ENCODE peak calls at places on chromosomes 13 and 19, in nine cellular contexts. O, Q, Y, F, E, X, P, W and K are unnamed samples.

GRCh38 chr13:39787086-39787487 is 131.6 kb downstream of the COG6 start:
- DNase-seq in P (no peak), O (no peak), E (no peak), Q (peak), X (no peak), F (no peak), W (no peak), Y (no peak), K (no peak)

GRCh38 chr13:25932353-25932752 is 119.5 kb downstream of the SHISA2 start:
- DNase-seq in E (no peak), O (no peak), W (no peak), X (no peak), F (no peak), Y (no peak), Q (no peak), P (no peak), K (no peak)

GRCh38 chr13:36919833-36920611 is at the start of gene SMAD9:
- DNase-seq in Y (peak), Q (no peak), X (peak), E (no peak), F (no peak), W (peak), P (peak), O (peak), K (no peak)

GRCh38 chr13:25281193-25281936 is 5.9 kb downstream of the MTMR6 start:
- DNase-seq in Y (no peak), P (no peak), W (no peak), X (no peak), O (no peak), F (no peak), E (no peak), Q (no peak), K (no peak)

GRCh38 chr19:14022469-14022868 is 5.5 kb upstream of the RLN3 start:
- DNase-seq in W (no peak), Y (no peak), X (no peak), Q (no peak), F (no peak), E (no peak), O (peak), P (no peak), K (no peak)

GRCh38 chr19:18230941-18231734 is 4.9 kb upstream of the PDE4C start:
- DNase-seq in P (no peak), W (no peak), O (no peak), F (no peak), X (no peak), Q (no peak), E (no peak), Y (no peak), K (no peak)

GRCh38 chr19:55602104-55603001 is 2.3 kb downstream of the ZNF524 start:
- DNase-seq in W (no peak), X (no peak), P (peak), Q (no peak), Y (no peak), F (no peak), E (no peak), O (no peak), K (no peak)

GRCh38 chr13:73767191-73767741 is 366.9 kb downstream of the KLF12 start:
- DNase-seq in X (no peak), W (no peak), E (no peak), O (no peak), P (no peak), Y (no peak), F (no peak), Q (no peak), K (peak)

GRCh38 chr19:38492147-38492813 is 58.8 kb downstream of the RYR1 start:
- DNase-seq in Y (no peak), F (no peak), W (no peak), Q (no peak), X (no peak), E (no peak), P (no peak), O (no peak), K (no peak)

GRCh38 chr13:59494560-59494970 is 669.2 kb downstream of the DIAPH3 start:
- DNase-seq in Y (peak), E (no peak), X (peak), F (no peak), Q (no peak), P (no peak), O (no peak), W (peak), K (no peak)

GRCh38 chr19:7575426-7576040 is 20.1 kb upstream of the CAMSAP3 start:
- DNase-seq in Q (no peak), E (no peak), O (no peak), X (no peak), P (no peak), F (no peak), Y (peak), W (no peak), K (no peak)

GRCh38 chr13:111429064-111429558 is 108.7 kb downstream of the TEX29 start:
- DNase-seq in Q (peak), W (no peak), O (peak), F (no peak), X (no peak), Y (peak), P (no peak), E (peak), K (peak)

GRCh38 chr13:76868451-76868850 is 17.8 kb downstream of the KCTD12 start:
- DNase-seq in X (no peak), P (no peak), O (no peak), Q (no peak), F (no peak), W (no peak), E (no peak), Y (no peak), K (no peak)

GRCh38 chr19:54191671-54192453 is 754 bp downstream of the TSEN34 start:
- DNase-seq in F (no peak), O (no peak), P (no peak), Y (no peak), E (no peak), X (peak), Q (no peak), W (no peak), K (no peak)

GRCh38 chr19:34232566-34233481 is 21.5 kb upstream of the GARRE1 start:
- DNase-seq in O (peak), P (peak), E (no peak), Q (peak), W (peak), X (peak), Y (peak), F (no peak), K (peak)

GRCh38 chr13:108980237-108980636 is 350.8 kb downstream of the MYO16 start:
- DNase-seq in P (no peak), W (no peak), O (no peak), Q (no peak), Y (no peak), E (no peak), F (no peak), X (no peak), K (no peak)

GRCh38 chr19:23365222-23365621 is 30.0 kb downstream of the ZNF91 start:
- DNase-seq in P (no peak), Y (no peak), X (no peak), F (no peak), Q (no peak), O (no peak), W (no peak), E (no peak), K (no peak)

GRCh38 chr19:16737909-16738308 is 18.3 kb downstream of the NWD1 start:
- DNase-seq in P (no peak), Y (peak), Q (no peak), E (no peak), W (no peak), F (no peak), O (no peak), X (no peak), K (no peak)

GRCh38 chr19:53657330-53657729 is 25.5 kb downstream of the DPRX start:
- DNase-seq in O (no peak), F (no peak), Y (no peak), Q (no peak), E (no peak), P (no peak), X (no peak), W (no peak), K (no peak)

GRCh38 chr13:39597828-39598227 is 5.2 kb downstream of the LHFPL6 start:
- DNase-seq in F (no peak), Q (no peak), Y (no peak), W (no peak), E (no peak), X (no peak), O (no peak), P (no peak), K (no peak)

GRCh38 chr19:40567040-40567749 is 9.5 kb upstream of the SHKBP1 start:
- DNase-seq in E (no peak), X (no peak), O (no peak), Q (no peak), F (no peak), W (no peak), Y (no peak), P (no peak), K (no peak)

GRCh38 chr19:40571831-40572495 is 4.7 kb upstream of the SHKBP1 start:
- DNase-seq in P (no peak), W (no peak), Q (no peak), Y (no peak), X (no peak), F (no peak), E (no peak), O (no peak), K (no peak)

GRCh38 chr19:40567750-40568494 is 8.8 kb upstream of the SHKBP1 start:
- DNase-seq in Y (no peak), P (no peak), O (no peak), W (no peak), F (no peak), Q (no peak), X (no peak), E (no peak), K (no peak)

GRCh38 chr19:40571005-40571318 is 5.7 kb upstream of the SHKBP1 start:
- DNase-seq in E (no peak), Q (no peak), P (no peak), Y (no peak), X (no peak), W (no peak), O (no peak), F (no peak), K (no peak)

DNA sequence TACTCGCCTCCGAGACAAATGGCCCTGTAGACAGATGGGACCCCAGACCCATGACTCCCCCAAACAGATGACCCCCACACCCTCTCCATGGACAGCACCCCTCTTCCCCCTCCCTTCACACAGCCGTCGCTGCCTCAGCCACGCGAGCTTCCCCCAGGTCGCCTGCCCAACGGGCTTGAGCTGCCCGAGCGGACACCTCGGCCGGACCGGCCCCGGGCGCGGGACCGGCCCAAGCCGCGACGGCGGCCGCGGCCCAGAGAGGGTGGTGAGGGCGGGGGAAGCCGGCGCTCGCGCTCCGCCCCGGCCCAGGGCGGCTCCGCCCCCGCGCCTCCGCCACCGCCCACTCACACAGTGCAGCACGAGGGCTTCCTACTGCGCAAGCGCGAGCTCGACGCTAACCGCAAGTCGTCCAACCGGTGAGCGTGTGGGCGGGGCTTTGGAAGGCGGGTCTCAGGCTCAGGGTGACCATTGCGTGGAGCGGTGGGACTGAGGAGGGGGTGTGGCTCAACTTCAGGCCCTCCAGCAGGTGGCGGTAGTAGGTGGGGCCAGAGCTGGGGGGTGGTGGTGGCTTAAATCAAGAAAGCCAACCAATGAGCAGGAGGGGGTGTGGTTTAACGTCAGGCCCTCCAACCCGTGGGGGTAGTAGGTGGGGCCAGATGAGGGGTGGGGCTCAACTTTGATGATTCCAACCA is 6.2 kb upstream of the SHKBP1 start:
- DNase-seq in F (peak), Q (peak), E (peak), O (peak), X (peak), Y (peak), P (peak), W (peak), K (peak)
- TF ChIP-seq CTCF in F (no peak), Q (no peak), E (no peak), O (peak), X (peak), Y (peak), P (no peak), W (no peak), K (no peak)

GRCh38 chr19:15419413-15420025 is 731 bp upstream of the AKAP8L start:
- DNase-seq in F (no peak), P (no peak), X (no peak), Q (no peak), Y (no peak), O (no peak), E (no peak), W (no peak), K (no peak)
- TF ChIP-seq CTCF in F (no peak), P (no peak), X (no peak), Q (no peak), Y (no peak), O (peak), E (no peak), W (peak), K (no peak)

GRCh38 chr19:42601811-42602443 is 7.2 kb upstream of the CEACAM8 start:
- DNase-seq in Y (no peak), P (no peak), F (no peak), Q (no peak), W (no peak), O (peak), X (no peak), E (peak), K (no peak)

GRCh38 chr19:42606660-42607351 is 12.1 kb upstream of the CEACAM8 start:
- DNase-seq in O (peak), F (peak), E (peak), Y (peak), Q (no peak), W (peak), X (no peak), P (peak), K (no peak)
- TF ChIP-seq CTCF in O (peak), F (peak), E (peak), Y (peak), Q (peak), W (peak), X (no peak), P (peak), K (peak)

GRCh38 chr13:49549289-49549688 is 36.1 kb downstream of the RCBTB1 start:
- DNase-seq in X (no peak), W (no peak), E (no peak), P (no peak), Y (peak), O (no peak), F (no peak), Q (no peak), K (no peak)
- TF ChIP-seq CTCF in X (no peak), W (peak), E (no peak), P (peak), Y (peak), O (peak), F (no peak), Q (peak), K (peak)

GRCh38 chr19:45037393-45038169 is 1.3 kb upstream of the CLASRP start:
- DNase-seq in E (no peak), X (no peak), W (no peak), O (no peak), Y (no peak), F (no peak), Q (no peak), P (no peak), K (no peak)
- TF ChIP-seq CTCF in E (no peak), X (no peak), W (no peak), O (no peak), Y (no peak), F (no peak), Q (no peak), P (no peak), K (no peak)

GRCh38 chr13:102399791-102400618 is 1.8 kb downstream of the FGF14 start:
- DNase-seq in W (peak), E (no peak), F (no peak), P (peak), Y (peak), X (peak), Q (no peak), O (no peak), K (no peak)
- TF ChIP-seq CTCF in W (no peak), E (no peak), F (no peak), P (no peak), Y (no peak), X (no peak), Q (peak), O (no peak), K (peak)

DNA sequence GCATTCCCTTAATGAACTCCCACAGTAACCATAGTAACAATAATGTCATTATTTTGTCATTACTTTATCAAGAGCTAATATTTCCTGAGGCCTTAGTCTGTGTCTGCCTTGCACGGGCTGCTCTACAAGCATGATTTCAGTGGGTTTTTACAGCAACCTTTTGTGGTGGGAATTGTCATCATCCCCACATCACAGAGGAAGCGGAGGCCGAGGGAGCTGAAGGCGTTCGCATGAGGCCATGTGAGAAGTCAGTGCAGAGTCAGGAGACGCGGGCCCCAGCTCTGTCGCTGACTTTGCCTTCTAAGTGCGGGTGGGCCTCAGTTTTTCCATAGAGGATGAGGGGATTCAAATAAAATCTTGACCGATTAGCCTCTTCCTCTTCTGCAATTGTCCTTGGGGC is 2.4 kb downstream of the KRTDAP start:
- DNase-seq in F (no peak), Q (no peak), E (no peak), P (no peak), Y (no peak), W (no peak), O (no peak), X (no peak), K (no peak)
- TF ChIP-seq CTCF in F (no peak), Q (no peak), E (no peak), P (no peak), Y (no peak), W (no peak), O (no peak), X (no peak), K (no peak)